ENCODE peak calls at places on chromosomes 4 and X, in five cellular contexts. One of them, this sample, is unnamed.

GRCh38 chr4:86451560-86452322 is 91.9 kb upstream of the MAPK10 start:
- DNase-seq in astrocyte: peak
- DNase-seq in IMR-90: peak
- DNase-seq in fibroblast of lung: peak
- DNase-seq in neural progenitor cell: peak
- DNase-seq in this sample: peak

GRCh38 chr4:57501715-57502114 is 391.5 kb upstream of the IGFBP7 start:
- DNase-seq in astrocyte: peak
- DNase-seq in IMR-90: peak
- DNase-seq in fibroblast of lung: peak
- DNase-seq in neural progenitor cell: no peak
- DNase-seq in this sample: peak

GRCh38 chr4:107155366-107155765 is 119.3 kb upstream of the DKK2 start:
- DNase-seq in astrocyte: no peak
- DNase-seq in IMR-90: no peak
- DNase-seq in fibroblast of lung: no peak
- DNase-seq in neural progenitor cell: no peak
- DNase-seq in this sample: no peak

GRCh38 chrX:19512961-19513360 is 2.3 kb downstream of the MAP3K15 start:
- DNase-seq in astrocyte: no peak
- DNase-seq in IMR-90: no peak
- DNase-seq in fibroblast of lung: no peak
- DNase-seq in neural progenitor cell: no peak
- DNase-seq in this sample: no peak

GRCh38 chr4:33386761-33387160 is 2666.6 kb downstream of the PCDH7 start:
- DNase-seq in astrocyte: no peak
- DNase-seq in IMR-90: no peak
- DNase-seq in fibroblast of lung: no peak
- DNase-seq in neural progenitor cell: no peak
- DNase-seq in this sample: peak

GRCh38 chr4:165766018-165766417 is 107.0 kb upstream of the TLL1 start:
- DNase-seq in astrocyte: no peak
- DNase-seq in IMR-90: no peak
- DNase-seq in fibroblast of lung: no peak
- DNase-seq in neural progenitor cell: no peak
- DNase-seq in this sample: no peak

GRCh38 chr4:48906283-48907173 is at the start of gene OCIAD2:
- DNase-seq in astrocyte: peak
- DNase-seq in IMR-90: no peak
- DNase-seq in fibroblast of lung: peak
- DNase-seq in neural progenitor cell: peak
- DNase-seq in this sample: peak

GRCh38 chr4:8352368-8353157 is 83.0 kb downstream of the HTRA3 start:
- DNase-seq in astrocyte: no peak
- DNase-seq in IMR-90: no peak
- DNase-seq in fibroblast of lung: no peak
- DNase-seq in neural progenitor cell: no peak
- DNase-seq in this sample: no peak

GRCh38 chrX:107537815-107538214 is 88.4 kb downstream of the FRMPD3 start:
- DNase-seq in astrocyte: peak
- DNase-seq in IMR-90: peak
- DNase-seq in fibroblast of lung: peak
- DNase-seq in neural progenitor cell: peak
- DNase-seq in this sample: peak

GRCh38 chr4:84496356-84497219 is 2.5 kb downstream of the NKX6-1 start:
- DNase-seq in astrocyte: no peak
- DNase-seq in IMR-90: no peak
- DNase-seq in fibroblast of lung: no peak
- DNase-seq in neural progenitor cell: peak
- DNase-seq in this sample: no peak

GRCh38 chr4:185298728-185299394 is 89.5 kb downstream of the SNX25 start:
- DNase-seq in astrocyte: no peak
- DNase-seq in IMR-90: no peak
- DNase-seq in fibroblast of lung: no peak
- DNase-seq in neural progenitor cell: no peak
- DNase-seq in this sample: no peak

GRCh38 chrX:103533428-103534216 is 14.3 kb upstream of the RAB40A start:
- DNase-seq in astrocyte: peak
- DNase-seq in IMR-90: peak
- DNase-seq in fibroblast of lung: peak
- DNase-seq in neural progenitor cell: peak
- DNase-seq in this sample: peak

GRCh38 chrX:103535206-103535605 is 15.9 kb upstream of the RAB40A start:
- DNase-seq in astrocyte: no peak
- DNase-seq in IMR-90: no peak
- DNase-seq in fibroblast of lung: no peak
- DNase-seq in neural progenitor cell: no peak
- DNase-seq in this sample: no peak

GRCh38 chrX:103531002-103531401 is 11.7 kb upstream of the RAB40A start:
- DNase-seq in astrocyte: peak
- DNase-seq in IMR-90: peak
- DNase-seq in fibroblast of lung: peak
- DNase-seq in neural progenitor cell: no peak
- DNase-seq in this sample: no peak

GRCh38 chrX:103529550-103529949 is 10.3 kb upstream of the RAB40A start:
- DNase-seq in astrocyte: no peak
- DNase-seq in IMR-90: no peak
- DNase-seq in fibroblast of lung: no peak
- DNase-seq in neural progenitor cell: no peak
- DNase-seq in this sample: no peak

GRCh38 chrX:103530540-103530939 is 11.3 kb upstream of the RAB40A start:
- DNase-seq in astrocyte: no peak
- DNase-seq in IMR-90: peak
- DNase-seq in fibroblast of lung: no peak
- DNase-seq in neural progenitor cell: no peak
- DNase-seq in this sample: no peak
- H3K9ac ChIP-seq in astrocyte: peak
- H3K9ac ChIP-seq in IMR-90: no peak
- H3K9ac ChIP-seq in fibroblast of lung: no peak
- H3K9ac ChIP-seq in neural progenitor cell: no peak
- H3K9ac ChIP-seq in this sample: no peak

GRCh38 chr4:11149612-11150259 is 279.0 kb downstream of the HS3ST1 start:
- DNase-seq in astrocyte: no peak
- DNase-seq in IMR-90: no peak
- DNase-seq in fibroblast of lung: no peak
- DNase-seq in neural progenitor cell: no peak
- DNase-seq in this sample: no peak
- H3K4me3 ChIP-seq in astrocyte: no peak
- H3K4me3 ChIP-seq in IMR-90: no peak
- H3K4me3 ChIP-seq in fibroblast of lung: no peak
- H3K4me3 ChIP-seq in neural progenitor cell: no peak
- H3K4me3 ChIP-seq in this sample: no peak

DNA sequence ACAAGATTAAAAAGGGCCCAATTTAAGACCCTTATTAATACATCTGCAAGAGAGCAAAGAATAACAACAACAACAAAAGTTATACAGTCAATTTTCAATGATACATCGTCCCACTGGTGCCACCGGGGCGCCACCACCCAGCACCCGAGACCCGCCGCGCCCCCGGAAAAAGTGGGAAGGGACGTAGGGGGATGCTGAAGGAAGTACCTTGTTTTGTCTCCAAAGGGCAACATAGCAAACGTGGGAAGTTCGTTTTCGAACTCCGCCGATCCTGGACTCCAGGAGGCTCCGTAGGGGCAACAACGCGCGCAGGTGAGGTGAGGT is 1.7 kb downstream of the PDE5A start:
- DNase-seq in astrocyte: no peak
- DNase-seq in IMR-90: no peak
- DNase-seq in fibroblast of lung: no peak
- DNase-seq in neural progenitor cell: no peak
- DNase-seq in this sample: no peak
- H3K9ac ChIP-seq in astrocyte: peak
- H3K9ac ChIP-seq in IMR-90: peak
- H3K9ac ChIP-seq in fibroblast of lung: peak
- H3K9ac ChIP-seq in neural progenitor cell: no peak
- H3K9ac ChIP-seq in this sample: peak

DNA sequence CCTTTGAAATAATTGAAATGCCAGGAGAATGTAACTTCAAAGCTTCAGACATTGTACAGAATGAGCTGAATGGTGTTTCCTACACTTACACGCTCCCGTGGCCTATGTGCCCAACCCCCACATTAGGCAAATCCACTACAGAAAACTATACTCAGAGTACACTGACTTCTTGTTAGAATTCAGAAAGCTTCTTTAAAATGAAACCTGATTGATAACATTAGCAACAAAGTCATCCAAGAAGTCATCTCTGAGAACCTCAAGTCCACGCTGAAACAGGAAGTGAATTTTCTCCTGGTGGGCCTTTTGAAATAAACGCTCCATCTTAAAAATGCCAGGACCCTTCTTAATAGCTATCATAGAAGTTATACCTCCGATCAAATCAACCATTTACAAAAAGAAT is 136.3 kb downstream of the TSPAN5 start:
- DNase-seq in astrocyte: no peak
- DNase-seq in IMR-90: no peak
- DNase-seq in fibroblast of lung: no peak
- DNase-seq in neural progenitor cell: no peak
- DNase-seq in this sample: no peak
- H3K4me3 ChIP-seq in astrocyte: no peak
- H3K4me3 ChIP-seq in IMR-90: no peak
- H3K4me3 ChIP-seq in fibroblast of lung: no peak
- H3K4me3 ChIP-seq in neural progenitor cell: no peak
- H3K4me3 ChIP-seq in this sample: no peak

DNA sequence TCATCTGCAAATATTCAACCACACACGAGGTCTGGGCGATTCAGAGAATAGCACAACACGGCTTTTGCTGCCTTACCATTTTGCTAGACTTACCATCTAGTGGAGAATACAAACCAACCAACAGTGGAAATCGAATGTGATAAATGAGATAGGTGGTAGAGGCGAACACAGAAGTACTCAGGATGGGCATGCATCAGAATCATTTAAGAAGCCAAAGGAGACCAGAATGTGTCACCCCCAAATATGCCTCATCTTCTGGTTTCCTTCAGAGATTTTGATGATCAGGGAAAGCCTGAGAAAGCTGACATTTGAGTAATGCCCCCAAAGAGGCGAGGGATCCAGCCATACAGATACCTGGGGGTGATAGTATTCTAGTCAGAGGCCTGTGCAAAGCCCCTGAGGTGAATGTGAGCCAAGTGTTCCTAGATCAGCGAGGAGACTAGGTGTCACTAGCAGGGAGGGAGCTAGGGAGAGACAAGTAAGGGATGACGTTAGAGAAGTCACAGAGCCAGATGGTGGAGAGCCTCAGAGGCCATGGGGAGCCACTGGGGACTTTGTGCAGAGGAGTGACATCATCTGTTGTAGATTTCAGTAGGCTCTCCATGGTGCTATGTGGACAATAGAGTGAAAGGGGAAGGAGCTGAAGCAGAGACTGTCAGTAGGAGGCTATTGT is 1.7 kb downstream of the MTMR1 start:
- DNase-seq in astrocyte: no peak
- DNase-seq in IMR-90: no peak
- DNase-seq in fibroblast of lung: no peak
- DNase-seq in neural progenitor cell: peak
- DNase-seq in this sample: no peak
- H3K9ac ChIP-seq in astrocyte: no peak
- H3K9ac ChIP-seq in IMR-90: no peak
- H3K9ac ChIP-seq in fibroblast of lung: no peak
- H3K9ac ChIP-seq in neural progenitor cell: no peak
- H3K9ac ChIP-seq in this sample: no peak

GRCh38 chr4:37892641-37893040 is 1.8 kb downstream of the TBC1D1 start:
- DNase-seq in astrocyte: no peak
- DNase-seq in IMR-90: no peak
- DNase-seq in fibroblast of lung: no peak
- DNase-seq in neural progenitor cell: no peak
- DNase-seq in this sample: no peak
- H3K4me3 ChIP-seq in astrocyte: no peak
- H3K4me3 ChIP-seq in IMR-90: no peak
- H3K4me3 ChIP-seq in fibroblast of lung: no peak
- H3K4me3 ChIP-seq in neural progenitor cell: no peak
- H3K4me3 ChIP-seq in this sample: no peak